ENCODE peak calls at places on chromosomes 6 and 20, in nine cellular contexts. One of them, this sample, is unnamed. For H3K4me1 and H3K9me3, the result is how much of the 10 kb centered on the place peaks cover.

GRCh38 chr6:21003780-21004541 is 469.7 kb downstream of the CDKAL1 start:
- DNase-seq in Peyer's patch: no peak
- DNase-seq in K562: no peak
- DNase-seq in neural progenitor cell: no peak
- DNase-seq in uterus: no peak
- DNase-seq in tibial artery: no peak
- DNase-seq in H9: no peak
- DNase-seq in CD8-positive, alpha-beta memory T cell: no peak
- DNase-seq in fibroblast of lung: peak
- DNase-seq in this sample: no peak

GRCh38 chr6:26538936-26539615 is 910 bp downstream of the HMGN4 start:
- DNase-seq in Peyer's patch: no peak
- DNase-seq in K562: no peak
- DNase-seq in neural progenitor cell: peak
- DNase-seq in uterus: no peak
- DNase-seq in tibial artery: no peak
- DNase-seq in H9: no peak
- DNase-seq in CD8-positive, alpha-beta memory T cell: no peak
- DNase-seq in fibroblast of lung: no peak
- DNase-seq in this sample: no peak

GRCh38 chr20:44706371-44707258 is 8.6 kb upstream of the CCN5 start:
- DNase-seq in Peyer's patch: no peak
- DNase-seq in K562: no peak
- DNase-seq in neural progenitor cell: no peak
- DNase-seq in uterus: peak
- DNase-seq in tibial artery: peak
- DNase-seq in H9: no peak
- DNase-seq in CD8-positive, alpha-beta memory T cell: no peak
- DNase-seq in fibroblast of lung: no peak
- DNase-seq in this sample: no peak

GRCh38 chr20:55135923-55136322 is 660.5 kb downstream of the DOK5 start:
- DNase-seq in Peyer's patch: no peak
- DNase-seq in K562: no peak
- DNase-seq in neural progenitor cell: no peak
- DNase-seq in uterus: no peak
- DNase-seq in tibial artery: no peak
- DNase-seq in H9: no peak
- DNase-seq in CD8-positive, alpha-beta memory T cell: no peak
- DNase-seq in fibroblast of lung: no peak
- DNase-seq in this sample: no peak

GRCh38 chr20:56542489-56543020 is 9.5 kb downstream of the FAM209B start:
- DNase-seq in Peyer's patch: no peak
- DNase-seq in K562: no peak
- DNase-seq in neural progenitor cell: no peak
- DNase-seq in uterus: no peak
- DNase-seq in tibial artery: no peak
- DNase-seq in H9: no peak
- DNase-seq in CD8-positive, alpha-beta memory T cell: no peak
- DNase-seq in fibroblast of lung: no peak
- DNase-seq in this sample: no peak

GRCh38 chr6:80465513-80465912 is 359.0 kb downstream of the BCKDHB start:
- DNase-seq in Peyer's patch: no peak
- DNase-seq in K562: no peak
- DNase-seq in neural progenitor cell: no peak
- DNase-seq in uterus: no peak
- DNase-seq in tibial artery: no peak
- DNase-seq in H9: no peak
- DNase-seq in CD8-positive, alpha-beta memory T cell: no peak
- DNase-seq in fibroblast of lung: peak
- DNase-seq in this sample: no peak

GRCh38 chr20:25058051-25058796 is at the start of gene ACSS1:
- DNase-seq in Peyer's patch: peak
- DNase-seq in K562: peak
- DNase-seq in neural progenitor cell: peak
- DNase-seq in uterus: peak
- DNase-seq in tibial artery: peak
- DNase-seq in H9: peak
- DNase-seq in CD8-positive, alpha-beta memory T cell: peak
- DNase-seq in fibroblast of lung: peak
- DNase-seq in this sample: peak

GRCh38 chr20:25248501-25249172 is 752 bp downstream of the PYGB start:
- DNase-seq in Peyer's patch: no peak
- DNase-seq in K562: peak
- DNase-seq in neural progenitor cell: peak
- DNase-seq in uterus: peak
- DNase-seq in tibial artery: peak
- DNase-seq in H9: peak
- DNase-seq in CD8-positive, alpha-beta memory T cell: no peak
- DNase-seq in fibroblast of lung: peak
- DNase-seq in this sample: peak

GRCh38 chr6:44275271-44275748 is 5.1 kb downstream of the TMEM151B start:
- DNase-seq in Peyer's patch: no peak
- DNase-seq in K562: no peak
- DNase-seq in neural progenitor cell: no peak
- DNase-seq in uterus: no peak
- DNase-seq in tibial artery: no peak
- DNase-seq in H9: no peak
- DNase-seq in CD8-positive, alpha-beta memory T cell: no peak
- DNase-seq in fibroblast of lung: no peak
- DNase-seq in this sample: no peak

GRCh38 chr6:13666194-13667105 is 45.2 kb downstream of the RANBP9 start:
- DNase-seq in Peyer's patch: no peak
- DNase-seq in K562: no peak
- DNase-seq in neural progenitor cell: no peak
- DNase-seq in uterus: no peak
- DNase-seq in tibial artery: no peak
- DNase-seq in H9: no peak
- DNase-seq in CD8-positive, alpha-beta memory T cell: no peak
- DNase-seq in fibroblast of lung: no peak
- DNase-seq in this sample: peak

GRCh38 chr6:13662651-13663334 is 47.7 kb downstream of the NOL7 start:
- DNase-seq in Peyer's patch: no peak
- DNase-seq in K562: no peak
- DNase-seq in neural progenitor cell: no peak
- DNase-seq in uterus: no peak
- DNase-seq in tibial artery: no peak
- DNase-seq in H9: no peak
- DNase-seq in CD8-positive, alpha-beta memory T cell: no peak
- DNase-seq in fibroblast of lung: no peak
- DNase-seq in this sample: no peak

GRCh38 chr6:13661647-13662046 is 46.5 kb downstream of the NOL7 start:
- DNase-seq in Peyer's patch: no peak
- DNase-seq in K562: no peak
- DNase-seq in neural progenitor cell: no peak
- DNase-seq in uterus: no peak
- DNase-seq in tibial artery: no peak
- DNase-seq in H9: no peak
- DNase-seq in CD8-positive, alpha-beta memory T cell: no peak
- DNase-seq in fibroblast of lung: no peak
- DNase-seq in this sample: peak

GRCh38 chr6:13664703-13665352 is 46.8 kb downstream of the RANBP9 start:
- DNase-seq in Peyer's patch: no peak
- DNase-seq in K562: no peak
- DNase-seq in neural progenitor cell: no peak
- DNase-seq in uterus: no peak
- DNase-seq in tibial artery: no peak
- DNase-seq in H9: no peak
- DNase-seq in CD8-positive, alpha-beta memory T cell: no peak
- DNase-seq in fibroblast of lung: peak
- DNase-seq in this sample: no peak

DNA sequence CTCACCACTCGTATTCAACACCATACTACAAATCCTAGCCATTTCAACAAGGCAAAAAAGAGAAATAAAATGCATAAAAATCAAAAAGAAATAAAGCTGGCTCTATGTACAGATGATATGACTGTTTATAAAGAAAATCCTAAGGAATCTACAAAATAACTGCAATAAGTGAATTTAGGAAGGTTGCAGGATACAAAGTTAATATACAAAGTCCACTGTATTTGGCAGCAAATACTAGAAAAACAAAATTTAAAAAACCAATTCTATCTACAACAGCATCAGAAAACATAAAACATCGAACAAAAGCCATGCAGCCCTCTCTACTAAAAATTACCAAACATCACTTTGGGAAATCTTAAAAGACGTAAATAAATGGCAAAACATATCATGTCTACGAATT is 47.6 kb downstream of the RANBP9 start:
- DNase-seq in Peyer's patch: no peak
- DNase-seq in K562: no peak
- DNase-seq in neural progenitor cell: no peak
- DNase-seq in uterus: no peak
- DNase-seq in tibial artery: no peak
- DNase-seq in H9: no peak
- DNase-seq in CD8-positive, alpha-beta memory T cell: no peak
- DNase-seq in fibroblast of lung: no peak
- DNase-seq in this sample: no peak
- H3K4me1 ChIP-seq in Peyer's patch: under half
- H3K4me1 ChIP-seq in K562: under half
- H3K4me1 ChIP-seq in neural progenitor cell: under half
- H3K4me1 ChIP-seq in uterus: under half
- H3K4me1 ChIP-seq in tibial artery: under half
- H3K4me1 ChIP-seq in H9: under half
- H3K4me1 ChIP-seq in CD8-positive, alpha-beta memory T cell: half or more
- H3K4me1 ChIP-seq in fibroblast of lung: under half
- H3K4me1 ChIP-seq in this sample: half or more

DNA sequence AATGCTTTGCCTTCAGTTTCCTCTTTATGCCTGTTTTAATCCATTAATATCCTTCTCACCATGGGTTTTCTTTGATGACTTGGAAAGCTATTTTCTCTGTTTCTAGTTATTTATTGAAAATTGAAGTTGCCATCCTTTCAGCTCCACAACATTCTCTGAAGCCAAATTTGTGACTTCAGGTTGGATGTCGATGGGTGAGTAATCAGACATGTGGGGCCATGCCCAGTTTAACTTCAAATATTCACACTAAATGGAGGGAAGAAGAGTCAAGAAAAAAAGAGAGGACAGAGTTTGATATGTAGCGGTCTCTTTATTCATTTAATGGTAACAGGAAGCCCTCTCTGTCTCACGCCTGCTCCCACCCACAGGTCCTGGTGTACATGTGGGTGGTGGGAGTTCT is 89.1 kb upstream of the RIPOR2 start:
- DNase-seq in Peyer's patch: no peak
- DNase-seq in K562: no peak
- DNase-seq in neural progenitor cell: no peak
- DNase-seq in uterus: no peak
- DNase-seq in tibial artery: no peak
- DNase-seq in H9: no peak
- DNase-seq in CD8-positive, alpha-beta memory T cell: no peak
- DNase-seq in fibroblast of lung: no peak
- DNase-seq in this sample: no peak
- H3K27ac ChIP-seq in Peyer's patch: no peak
- H3K27ac ChIP-seq in K562: no peak
- H3K27ac ChIP-seq in neural progenitor cell: no peak
- H3K27ac ChIP-seq in uterus: no peak
- H3K27ac ChIP-seq in tibial artery: no peak
- H3K27ac ChIP-seq in H9: no peak
- H3K27ac ChIP-seq in CD8-positive, alpha-beta memory T cell: no peak
- H3K27ac ChIP-seq in fibroblast of lung: no peak
- H3K27ac ChIP-seq in this sample: peak

GRCh38 chr6:137162692-137163303 is 10.6 kb downstream of the IL22RA2 start:
- DNase-seq in Peyer's patch: no peak
- DNase-seq in K562: no peak
- DNase-seq in neural progenitor cell: no peak
- DNase-seq in uterus: no peak
- DNase-seq in tibial artery: no peak
- DNase-seq in H9: no peak
- DNase-seq in CD8-positive, alpha-beta memory T cell: no peak
- DNase-seq in fibroblast of lung: no peak
- DNase-seq in this sample: no peak
- H3K9me3 ChIP-seq in Peyer's patch: under half
- H3K9me3 ChIP-seq in K562: under half
- H3K9me3 ChIP-seq in neural progenitor cell: under half
- H3K9me3 ChIP-seq in uterus: under half
- H3K9me3 ChIP-seq in tibial artery: under half
- H3K9me3 ChIP-seq in H9: under half
- H3K9me3 ChIP-seq in CD8-positive, alpha-beta memory T cell: under half
- H3K9me3 ChIP-seq in fibroblast of lung: under half
- H3K9me3 ChIP-seq in this sample: under half

GRCh38 chr20:11457476-11457875 is 460.2 kb upstream of the BTBD3 start:
- DNase-seq in Peyer's patch: no peak
- DNase-seq in K562: no peak
- DNase-seq in neural progenitor cell: no peak
- DNase-seq in uterus: no peak
- DNase-seq in tibial artery: no peak
- DNase-seq in H9: no peak
- DNase-seq in CD8-positive, alpha-beta memory T cell: no peak
- DNase-seq in fibroblast of lung: no peak
- DNase-seq in this sample: no peak

GRCh38 chr20:11452326-11452725 is 465.4 kb upstream of the BTBD3 start:
- DNase-seq in Peyer's patch: no peak
- DNase-seq in K562: no peak
- DNase-seq in neural progenitor cell: no peak
- DNase-seq in uterus: no peak
- DNase-seq in tibial artery: no peak
- DNase-seq in H9: no peak
- DNase-seq in CD8-positive, alpha-beta memory T cell: no peak
- DNase-seq in fibroblast of lung: peak
- DNase-seq in this sample: no peak

GRCh38 chr20:11453430-11453829 is 464.3 kb upstream of the BTBD3 start:
- DNase-seq in Peyer's patch: no peak
- DNase-seq in K562: no peak
- DNase-seq in neural progenitor cell: no peak
- DNase-seq in uterus: no peak
- DNase-seq in tibial artery: no peak
- DNase-seq in H9: no peak
- DNase-seq in CD8-positive, alpha-beta memory T cell: no peak
- DNase-seq in fibroblast of lung: peak
- DNase-seq in this sample: no peak

GRCh38 chr20:11451793-11452291 is 465.9 kb upstream of the BTBD3 start:
- DNase-seq in Peyer's patch: no peak
- DNase-seq in K562: no peak
- DNase-seq in neural progenitor cell: peak
- DNase-seq in uterus: peak
- DNase-seq in tibial artery: no peak
- DNase-seq in H9: peak
- DNase-seq in CD8-positive, alpha-beta memory T cell: no peak
- DNase-seq in fibroblast of lung: peak
- DNase-seq in this sample: no peak

DNA sequence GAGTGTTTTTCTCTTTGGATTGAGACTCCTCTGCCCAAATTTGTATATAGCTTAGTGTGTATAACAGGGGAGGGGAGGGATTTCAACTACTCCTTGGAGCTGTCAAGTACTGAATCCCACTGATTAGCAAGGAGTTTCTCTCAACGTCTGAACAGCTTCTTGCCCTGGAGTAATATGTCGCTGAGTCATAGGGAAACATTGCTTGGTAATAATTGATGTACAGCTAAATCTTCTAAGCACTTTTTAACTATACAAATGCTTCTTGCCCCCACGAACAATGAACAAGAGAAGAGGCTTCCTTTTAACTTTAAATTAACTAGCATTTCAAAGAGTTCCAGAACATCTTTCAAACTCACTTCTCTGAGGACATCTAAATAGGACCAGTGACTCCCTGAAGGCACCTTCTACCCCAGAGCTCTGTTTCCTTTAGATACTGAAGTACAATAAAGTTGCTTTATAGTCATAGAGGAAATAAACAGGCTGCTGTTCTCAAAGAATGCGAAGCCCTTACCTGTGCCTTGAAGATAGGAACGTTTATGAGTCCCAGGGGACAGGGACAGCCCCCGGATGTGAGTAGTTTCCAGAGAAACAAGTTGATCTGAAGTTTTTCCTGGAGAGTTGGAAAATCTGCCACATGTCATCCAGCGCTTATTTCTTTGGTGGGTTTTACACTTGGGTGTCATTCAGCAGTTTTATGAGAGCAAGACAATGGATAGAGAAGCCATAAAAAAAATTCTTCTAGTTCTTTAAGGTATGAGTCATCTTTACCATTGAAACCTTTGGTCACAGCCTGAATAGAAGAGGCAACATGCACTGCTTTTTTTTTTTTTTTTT is 462.5 kb upstream of the BTBD3 start:
- DNase-seq in Peyer's patch: no peak
- DNase-seq in K562: no peak
- DNase-seq in neural progenitor cell: no peak
- DNase-seq in uterus: no peak
- DNase-seq in tibial artery: no peak
- DNase-seq in H9: no peak
- DNase-seq in CD8-positive, alpha-beta memory T cell: no peak
- DNase-seq in fibroblast of lung: peak
- DNase-seq in this sample: no peak
- H3K4me1 ChIP-seq in Peyer's patch: under half
- H3K4me1 ChIP-seq in K562: under half
- H3K4me1 ChIP-seq in neural progenitor cell: under half
- H3K4me1 ChIP-seq in uterus: under half
- H3K4me1 ChIP-seq in tibial artery: under half
- H3K4me1 ChIP-seq in H9: under half
- H3K4me1 ChIP-seq in CD8-positive, alpha-beta memory T cell: under half
- H3K4me1 ChIP-seq in fibroblast of lung: under half
- H3K4me1 ChIP-seq in this sample: under half

This sample was measured in CD4-positive, CD25-positive, alpha-beta regulatory T cell.